ENCODE peak calls at places on chromosomes 5 and 9, in nine cellular contexts. S, E, O, M, T, Y, G, P and H are unnamed samples.

GRCh38 chr9:97703437-97704326 is 6.5 kb upstream of the XPA start:
- DNase-seq in S (peak), E (no peak), O (no peak), M (peak), T (no peak), Y (no peak), G (peak), P (no peak), H (peak)

GRCh38 chr9:25724424-25724823 is 46.2 kb upstream of the TUSC1 start:
- DNase-seq in S (no peak), E (no peak), O (no peak), M (peak), T (no peak), Y (no peak), G (no peak), P (no peak), H (no peak)

GRCh38 chr9:127448112-127448805 is 2.9 kb downstream of the RPL12 start:
- DNase-seq in S (no peak), E (no peak), O (no peak), M (no peak), T (no peak), Y (peak), G (no peak), P (no peak), H (no peak)

GRCh38 chr5:1004598-1005361 is 3.8 kb upstream of the NKD2 start:
- DNase-seq in S (no peak), E (peak), O (peak), M (peak), T (peak), Y (peak), G (peak), P (peak), H (peak)

GRCh38 chr5:40799248-40799647 is 1.1 kb upstream of the PRKAA1 start:
- DNase-seq in S (no peak), E (no peak), O (no peak), M (no peak), T (no peak), Y (no peak), G (no peak), P (no peak), H (no peak)

GRCh38 chr9:91500509-91501011 is 76.9 kb upstream of the NFIL3 start:
- DNase-seq in S (no peak), E (no peak), O (no peak), M (no peak), T (no peak), Y (no peak), G (no peak), P (no peak), H (no peak)

GRCh38 chr5:168110384-168110783 is 181.1 kb upstream of the WWC1 start:
- DNase-seq in S (no peak), E (no peak), O (no peak), M (no peak), T (no peak), Y (no peak), G (no peak), P (no peak), H (no peak)

GRCh38 chr9:130871395-130872057 is 25.1 kb downstream of the QRFP start:
- DNase-seq in S (no peak), E (no peak), O (no peak), M (no peak), T (no peak), Y (peak), G (no peak), P (no peak), H (no peak)

GRCh38 chr5:52841114-52841513 is 53.4 kb downstream of the ITGA1 start:
- DNase-seq in S (no peak), E (no peak), O (no peak), M (no peak), T (no peak), Y (no peak), G (no peak), P (no peak), H (no peak)

GRCh38 chr9:109052416-109052815 is 39.1 kb upstream of the CTNNAL1 start:
- DNase-seq in S (no peak), E (no peak), O (no peak), M (no peak), T (no peak), Y (no peak), G (no peak), P (no peak), H (no peak)

GRCh38 chr9:87505869-87506678 is 8.4 kb downstream of the DAPK1 start:
- DNase-seq in S (no peak), E (no peak), O (no peak), M (no peak), T (no peak), Y (no peak), G (no peak), P (no peak), H (peak)

GRCh38 chr5:39013938-39014337 is 60.3 kb downstream of the RICTOR start:
- DNase-seq in S (no peak), E (no peak), O (no peak), M (no peak), T (no peak), Y (no peak), G (no peak), P (no peak), H (no peak)

GRCh38 chr9:134455010-134455409 is 128.8 kb downstream of the RXRA start:
- DNase-seq in S (no peak), E (no peak), O (no peak), M (no peak), T (no peak), Y (no peak), G (no peak), P (no peak), H (no peak)

GRCh38 chr9:84140535-84141101 is 160.0 kb downstream of the RMI1 start:
- DNase-seq in S (no peak), E (no peak), O (peak), M (peak), T (no peak), Y (peak), G (peak), P (peak), H (no peak)

GRCh38 chr5:41414598-41414997 is 95.8 kb downstream of the PLCXD3 start:
- DNase-seq in S (no peak), E (no peak), O (no peak), M (no peak), T (no peak), Y (no peak), G (no peak), P (no peak), H (no peak)

GRCh38 chr9:133717113-133718031 is 20.8 kb downstream of the SARDH start:
- DNase-seq in S (no peak), E (no peak), O (peak), M (no peak), T (no peak), Y (peak), G (no peak), P (no peak), H (peak)

GRCh38 chr5:69309380-69309779 is 23.2 kb downstream of the CCDC125 start:
- DNase-seq in S (no peak), E (no peak), O (no peak), M (no peak), T (no peak), Y (no peak), G (no peak), P (no peak), H (no peak)